ENCODE peak calls at places on chromosomes 2 and 18, in eight cellular contexts. D, V, P, I, R, L, K and U are unnamed samples.

GRCh38 chr2:196268538-196269338 is 97.4 kb upstream of the STK17B start:
- DNase-seq in D (no peak), V (no peak), P (peak; percentile 81), I (no peak), R (peak; percentile 76), L (no peak), K (no peak), U (no peak)

GRCh38 chr2:5690718-5691658 is 1.2 kb upstream of the SOX11 start:
- DNase-seq in D (peak; percentile 77), V (no peak), P (peak; percentile 85), I (peak; percentile 81), R (no peak), L (no peak), K (peak; percentile 82), U (no peak)

GRCh38 chr18:79522451-79523220 is 126.9 kb downstream of the NFATC1 start:
- DNase-seq in D (peak; percentile 46), V (no peak), P (no peak), I (peak; percentile 19), R (no peak), L (peak; percentile 55), K (no peak), U (no peak)

GRCh38 chr2:240395896-240396622 is 39.4 kb upstream of the GPC1 start:
- DNase-seq in D (no peak), V (no peak), P (no peak), I (no peak), R (peak; percentile 0), L (no peak), K (no peak), U (no peak)

GRCh38 chr2:235544687-235544965 is 50.8 kb downstream of the AGAP1 start:
- DNase-seq in D (no peak), V (no peak), P (no peak), I (no peak), R (no peak), L (no peak), K (no peak), U (no peak)

GRCh38 chr18:30915336-30915988 is 127.1 kb downstream of the DSC3 start:
- DNase-seq in D (no peak), V (no peak), P (no peak), I (no peak), R (no peak), L (no peak), K (no peak), U (no peak)

GRCh38 chr2:186503827-186504606 is 18.0 kb downstream of the ZC3H15 start:
- DNase-seq in D (no peak), V (no peak), P (peak; percentile 78), I (no peak), R (no peak), L (no peak), K (no peak), U (no peak)

GRCh38 chr18:77136871-77137665 is 4.5 kb upstream of the MBP start:
- DNase-seq in D (no peak), V (no peak), P (no peak), I (no peak), R (no peak), L (no peak), K (no peak), U (no peak)

GRCh38 chr2:201383156-201383555 is 26.0 kb upstream of the FLACC1 start:
- DNase-seq in D (no peak), V (no peak), P (no peak), I (no peak), R (peak; percentile 73), L (no peak), K (no peak), U (no peak)

GRCh38 chr2:232465061-232465460 is 9.1 kb downstream of the ALPI start:
- DNase-seq in D (no peak), V (no peak), P (no peak), I (peak; percentile 20), R (no peak), L (no peak), K (no peak), U (no peak)

GRCh38 chr2:202908186-202908585 is 3.3 kb downstream of the WDR12 start:
- DNase-seq in D (no peak), V (no peak), P (no peak), I (no peak), R (no peak), L (no peak), K (no peak), U (no peak)

GRCh38 chr18:47932170-47932569 is 1.7 kb upstream of the SMAD2 start:
- DNase-seq in D (no peak), V (no peak), P (no peak), I (no peak), R (no peak), L (no peak), K (no peak), U (no peak)

GRCh38 chr18:47931707-47932103 is 1.2 kb upstream of the SMAD2 start:
- DNase-seq in D (no peak), V (peak; percentile 66), P (peak; percentile 29), I (peak; percentile 69), R (peak; percentile 19), L (no peak), K (no peak), U (peak; percentile 15)

GRCh38 chr18:47930844-47931706 is 616 bp upstream of the SMAD2 start:
- DNase-seq in D (peak; percentile 92), V (peak; percentile 97), P (peak; percentile 99), I (peak; percentile 95), R (peak; percentile 98), L (peak; percentile 97), K (peak; percentile 96), U (peak; percentile 97)

GRCh38 chr18:47930086-47930843 is at the start of gene SMAD2:
- DNase-seq in D (peak; percentile 91), V (peak; percentile 69), P (peak; percentile 84), I (peak; percentile 92), R (peak; percentile 88), L (peak; percentile 79), K (peak; percentile 87), U (peak; percentile 85)

DNA sequence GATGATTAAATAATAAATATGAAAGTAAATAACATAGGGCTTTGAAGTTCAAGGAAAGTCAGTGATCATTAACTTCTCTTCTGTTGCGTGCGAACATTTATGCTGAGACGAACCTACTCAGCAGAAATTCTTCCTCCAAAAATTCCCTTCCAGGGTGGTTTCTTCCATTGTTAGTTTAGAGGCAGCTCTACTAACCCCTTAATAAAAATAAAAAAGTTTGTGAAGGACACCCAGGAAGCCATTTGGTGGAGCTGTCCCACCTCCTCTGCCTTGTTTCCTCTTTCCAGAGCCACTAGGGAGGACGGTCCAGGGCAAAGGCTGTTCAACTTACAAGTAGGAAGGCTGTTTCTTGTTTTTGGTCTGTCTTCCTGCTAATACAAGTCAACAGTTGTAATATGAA is 2.1 kb upstream of the SMAD2 start:
- DNase-seq in D (no peak), V (no peak), P (no peak), I (no peak), R (peak; percentile 24), L (no peak), K (no peak), U (no peak)
- H3K4me1 ChIP-seq in D (peaks cover 10% of the 10 kb centered on the region), V (peaks cover 16% of the 10 kb centered on the region), P (peaks cover 25% of the 10 kb centered on the region), I (peaks cover 9% of the 10 kb centered on the region), R (peaks cover 12% of the 10 kb centered on the region), L (peaks cover 22% of the 10 kb centered on the region), K (peaks cover 10% of the 10 kb centered on the region), U (no peaks in the 10 kb centered on the region)

DNA sequence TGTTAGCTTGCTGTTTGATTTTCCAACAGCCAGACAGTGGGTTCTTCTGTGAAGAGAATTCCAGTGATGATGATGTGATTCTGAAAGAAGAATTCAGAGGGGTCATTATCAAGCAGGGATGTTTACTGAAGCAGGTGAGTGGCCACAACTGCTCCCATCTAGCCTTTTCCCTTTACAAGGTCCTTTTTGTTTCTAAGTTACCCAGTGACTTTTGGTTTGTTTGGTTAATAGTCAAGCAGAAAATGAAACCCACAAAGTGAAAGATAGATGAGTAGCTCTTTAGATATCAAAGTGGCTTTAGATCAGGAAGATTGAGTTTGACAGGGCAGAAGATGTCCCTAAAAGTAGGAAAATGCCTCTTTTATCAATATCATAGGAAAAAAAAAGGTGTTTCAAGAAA is 23.3 kb downstream of the PLEK start:
- DNase-seq in D (no peak), V (peak; percentile 70), P (no peak), I (no peak), R (no peak), L (no peak), K (no peak), U (no peak)
- H3K4me1 ChIP-seq in D (no peaks in the 10 kb centered on the region), V (peaks cover 55% of the 10 kb centered on the region), P (no peaks in the 10 kb centered on the region), I (no peaks in the 10 kb centered on the region), R (no peaks in the 10 kb centered on the region), L (peaks cover 29% of the 10 kb centered on the region), K (no peaks in the 10 kb centered on the region), U (peaks cover 27% of the 10 kb centered on the region)

GRCh38 chr2:42186945-42187632 is 17.9 kb downstream of the EML4 start:
- DNase-seq in D (no peak), V (no peak), P (no peak), I (no peak), R (no peak), L (no peak), K (no peak), U (no peak)
- H3K4me1 ChIP-seq in D (no peaks in the 10 kb centered on the region), V (peaks cover 4% of the 10 kb centered on the region), P (peaks cover 33% of the 10 kb centered on the region), I (no peaks in the 10 kb centered on the region), R (peaks cover 28% of the 10 kb centered on the region), L (peaks cover 19% of the 10 kb centered on the region), K (no peaks in the 10 kb centered on the region), U (peaks cover 9% of the 10 kb centered on the region)

GRCh38 chr18:524496-524895 is 24.0 kb upstream of the COLEC12 start:
- DNase-seq in D (no peak), V (no peak), P (peak; percentile 53), I (no peak), R (no peak), L (no peak), K (no peak), U (no peak)

GRCh38 chr18:527136-527535 is 26.6 kb upstream of the COLEC12 start:
- DNase-seq in D (no peak), V (no peak), P (peak; percentile 30), I (no peak), R (no peak), L (no peak), K (no peak), U (no peak)

GRCh38 chr18:525066-525797 is 24.7 kb upstream of the COLEC12 start:
- DNase-seq in D (no peak), V (no peak), P (no peak), I (no peak), R (no peak), L (no peak), K (no peak), U (no peak)

GRCh38 chr18:532023-532422 is 31.5 kb upstream of the COLEC12 start:
- DNase-seq in D (no peak), V (no peak), P (no peak), I (no peak), R (no peak), L (no peak), K (no peak), U (no peak)

GRCh38 chr18:526681-527080 is 26.2 kb upstream of the COLEC12 start:
- DNase-seq in D (no peak), V (no peak), P (no peak), I (no peak), R (no peak), L (no peak), K (no peak), U (no peak)
- H3K4me1 ChIP-seq in D (no peaks in the 10 kb centered on the region), V (no peaks in the 10 kb centered on the region), P (peaks cover 19% of the 10 kb centered on the region), I (no peaks in the 10 kb centered on the region), R (no peaks in the 10 kb centered on the region), L (no peaks in the 10 kb centered on the region), K (no peaks in the 10 kb centered on the region), U (no peaks in the 10 kb centered on the region)

DNA sequence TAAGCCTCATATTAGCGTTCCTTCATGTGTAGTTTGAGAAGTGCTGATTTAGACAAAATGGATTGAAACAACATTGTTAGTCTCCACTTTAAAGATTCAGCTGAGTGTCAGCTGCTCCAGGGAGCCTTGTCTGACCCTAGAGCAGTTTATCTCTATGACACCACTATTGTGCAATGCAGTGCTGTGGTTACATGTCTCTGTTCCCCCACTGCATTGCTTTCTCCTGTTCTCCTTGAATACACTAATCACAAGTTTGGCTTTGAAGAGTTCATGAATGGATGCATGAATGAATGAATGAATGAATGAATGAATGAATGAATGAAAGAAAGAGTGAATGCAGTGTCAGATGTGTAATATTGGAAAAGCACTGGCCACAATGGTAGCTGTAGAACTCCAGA is 38.3 kb downstream of the GCG start:
- DNase-seq in D (no peak), V (no peak), P (peak; percentile 69), I (no peak), R (peak; percentile 76), L (peak; percentile 61), K (no peak), U (no peak)
- H3K4me1 ChIP-seq in D (peaks cover 6% of the 10 kb centered on the region), V (no peaks in the 10 kb centered on the region), P (peaks cover 41% of the 10 kb centered on the region), I (peaks cover 5% of the 10 kb centered on the region), R (peaks cover 22% of the 10 kb centered on the region), L (peaks cover 23% of the 10 kb centered on the region), K (no peaks in the 10 kb centered on the region), U (peaks cover 45% of the 10 kb centered on the region)